ENCODE peak calls at places on chromosomes 12 and 14, in nine cellular contexts. Y, X, N, B, D, T, J, L and H are unnamed samples.

GRCh38 chr12:107091381-107091780 is 2.0 kb downstream of the CRY1 start:
- DNase-seq in J (peak; percentile 86), B (no peak), L (peak; percentile 72), X (no peak), T (no peak), N (no peak), Y (no peak), D (no peak), H (no peak)

GRCh38 chr14:20714593-20715250 is 26.2 kb downstream of the ANG start:
- DNase-seq in X (peak; percentile 69), B (no peak), L (peak; percentile 12), T (no peak), Y (no peak), N (peak; percentile 52), J (peak; percentile 91), D (no peak), H (no peak)

GRCh38 chr12:7374423-7375144 is 69.4 kb downstream of the CD163L1 start:
- DNase-seq in B (no peak), L (peak; percentile 50), Y (peak; percentile 77), T (peak; percentile 26), X (no peak), N (no peak), D (no peak), J (peak; percentile 4), H (no peak)

GRCh38 chr14:82602794-82603193 is 1069.1 kb upstream of the SEL1L start:
- DNase-seq in J (no peak), L (no peak), X (no peak), N (no peak), D (no peak), Y (no peak), T (no peak), B (no peak), H (no peak)

GRCh38 chr12:37541356-37541755 is 775.2 kb upstream of the ALG10B start:
- DNase-seq in D (no peak), B (no peak), X (no peak), L (no peak), J (no peak), T (no peak), N (no peak), Y (no peak), H (no peak)

GRCh38 chr12:111624540-111624939 is 25.4 kb upstream of the ATXN2 start:
- DNase-seq in J (no peak), Y (no peak), T (no peak), L (no peak), X (no peak), B (no peak), N (no peak), D (no peak), H (no peak)

GRCh38 chr12:3167636-3168035 is 90.5 kb downstream of the TSPAN9 start:
- DNase-seq in Y (no peak), L (no peak), D (no peak), X (no peak), T (no peak), N (no peak), J (no peak), B (no peak), H (no peak)

GRCh38 chr12:56874821-56875220 is 59.4 kb downstream of the SDR9C7 start:
- DNase-seq in B (no peak), N (no peak), J (no peak), L (no peak), D (no peak), T (no peak), Y (no peak), X (no peak), H (no peak)

GRCh38 chr14:88792572-88793258 is at the start of gene EML5:
- DNase-seq in Y (peak; percentile 84), X (peak; percentile 23), B (peak; percentile 40), N (peak; percentile 82), D (peak; percentile 68), J (peak; percentile 67), L (peak; percentile 85), T (peak; percentile 85), H (peak; percentile 69)

GRCh38 chr14:49868720-49869114 is 16.1 kb upstream of the NEMF start:
- DNase-seq in X (no peak), Y (no peak), L (no peak), N (no peak), D (no peak), T (no peak), B (no peak), J (no peak), H (no peak)

GRCh38 chr12:668092-668481 is 4.8 kb upstream of the NINJ2 start:
- DNase-seq in B (no peak), T (no peak), X (no peak), L (no peak), Y (no peak), J (no peak), N (no peak), D (no peak), H (no peak)

GRCh38 chr12:49121047-49121696 is 10.0 kb downstream of the TUBA1B start:
- DNase-seq in D (no peak), T (no peak), X (no peak), J (peak; percentile 78), Y (peak; percentile 45), N (peak; percentile 53), B (peak; percentile 66), L (peak; percentile 83), H (no peak)

GRCh38 chr12:126182619-126183236 is 1117.5 kb downstream of the AACS start:
- DNase-seq in X (no peak), L (peak; percentile 2), Y (no peak), N (no peak), J (peak; percentile 40), D (no peak), B (no peak), T (no peak), H (no peak)

GRCh38 chr12:47736877-47737676 is 11.8 kb upstream of the ENDOU start:
- DNase-seq in N (peak; percentile 85), T (no peak), D (no peak), B (no peak), L (peak; percentile 96), X (peak; percentile 77), Y (peak; percentile 38), J (peak; percentile 86), H (no peak)

GRCh38 chr12:74689071-74689655 is 151.5 kb downstream of the ATXN7L3B start:
- DNase-seq in B (peak; percentile 1), X (no peak), J (peak; percentile 72), N (no peak), T (no peak), D (no peak), Y (no peak), L (peak; percentile 71), H (no peak)

GRCh38 chr12:43789941-43790340 is 16.2 kb downstream of the TWF1 start:
- DNase-seq in D (no peak), J (peak; percentile 39), X (no peak), B (no peak), N (no peak), Y (no peak), T (no peak), L (peak; percentile 75), H (no peak)

GRCh38 chr14:58865520-58866281 is 227.9 kb downstream of the DACT1 start:
- DNase-seq in J (peak; percentile 87), N (no peak), L (peak; percentile 87), T (no peak), B (no peak), X (no peak), Y (no peak), D (no peak), H (no peak)

GRCh38 chr12:115763982-115764621 is 513.4 kb downstream of the MED13L start:
- DNase-seq in N (no peak), B (no peak), X (no peak), Y (no peak), J (no peak), L (no peak), T (no peak), D (no peak), H (no peak)

GRCh38 chr12:48265792-48266191 is 62.7 kb upstream of the OR10AD1 start:
- DNase-seq in T (no peak), X (no peak), N (no peak), D (no peak), L (no peak), Y (no peak), J (no peak), B (no peak), H (no peak)

GRCh38 chr14:90561031-90561430 is 164.2 kb downstream of the CALM1 start:
- DNase-seq in B (no peak), T (no peak), D (no peak), Y (no peak), J (no peak), N (no peak), L (no peak), X (no peak), H (no peak)

GRCh38 chr12:51699219-51699618 is 108.2 kb downstream of the SCN8A start:
- DNase-seq in T (no peak), D (no peak), J (no peak), L (no peak), Y (no peak), N (no peak), X (no peak), B (no peak), H (no peak)

GRCh38 chr12:127964717-127965116 is 302.3 kb upstream of the TMEM132C start:
- DNase-seq in Y (no peak), N (no peak), X (no peak), D (no peak), J (no peak), T (no peak), B (no peak), L (peak; percentile 4), H (no peak)

GRCh38 chr12:71694099-71694820 is 8.4 kb downstream of the TMEM19 start:
- DNase-seq in X (no peak), N (no peak), D (no peak), L (peak; percentile 12), J (no peak), Y (no peak), T (peak; percentile 54), B (no peak), H (no peak)

GRCh38 chr14:93183596-93184317 is 940 bp downstream of the MOAP1 start:
- DNase-seq in B (no peak), L (no peak), X (no peak), T (peak; percentile 33), D (no peak), J (no peak), Y (no peak), N (no peak), H (no peak)

GRCh38 chr12:22687677-22688076 is 62.7 kb downstream of the ETNK1 start:
- DNase-seq in T (peak; percentile 36), B (no peak), L (peak; percentile 53), Y (no peak), N (no peak), D (no peak), J (peak; percentile 62), X (no peak), H (no peak)

GRCh38 chr14:73729015-73729330 is 14.8 kb upstream of the PNMA1 start:
- DNase-seq in X (no peak), T (no peak), L (no peak), N (no peak), B (no peak), Y (no peak), D (no peak), J (no peak), H (no peak)

GRCh38 chr14:70709726-70710382 is 68.1 kb downstream of the TTC9 start:
- DNase-seq in N (no peak), X (no peak), J (no peak), Y (no peak), T (no peak), D (no peak), B (no peak), L (no peak), H (no peak)